ENCODE peak calls at places on chromosome 6, in seven cellular contexts. H, U, J, S, I, D and G are unnamed samples.

GRCh38 chr6:56764081-56764566 is 121.4 kb upstream of the DST start:
- DNase-seq in S (no peak), I (peak; percentile 76), H (no peak), U (no peak), J (peak; percentile 69), D (no peak), G (no peak)

GRCh38 chr6:56314683-56315523 is 67.5 kb upstream of the COL21A1 start:
- DNase-seq in I (peak; percentile 80), H (no peak), D (no peak), U (no peak), S (no peak), J (peak; percentile 62), G (no peak)

GRCh38 chr6:147724454-147724853 is 216.0 kb downstream of the SAMD5 start:
- DNase-seq in U (no peak), I (peak; percentile 65), H (no peak), D (no peak), S (no peak), J (no peak), G (no peak)

GRCh38 chr6:21856096-21856825 is 262.7 kb downstream of the SOX4 start:
- DNase-seq in D (no peak), J (no peak), I (no peak), U (no peak), S (no peak), H (no peak), G (no peak)

GRCh38 chr6:56837322-56837894 is 117.5 kb upstream of the BEND6 start:
- DNase-seq in I (no peak), J (no peak), U (no peak), D (no peak), S (no peak), H (no peak), G (no peak)

GRCh38 chr6:34378470-34378869 is 14.0 kb downstream of the NUDT3 start:
- DNase-seq in J (no peak), S (no peak), I (no peak), U (no peak), H (no peak), D (no peak), G (no peak)

GRCh38 chr6:107728564-107728897 is 95.6 kb downstream of the SCML4 start:
- DNase-seq in J (no peak), H (no peak), U (no peak), D (no peak), S (no peak), I (peak; percentile 35), G (no peak)

GRCh38 chr6:34530753-34531365 is 25.3 kb downstream of the SPDEF start:
- DNase-seq in H (peak; percentile 14), D (no peak), I (no peak), S (no peak), U (no peak), J (no peak), G (no peak)

GRCh38 chr6:137738197-137738596 is 128.9 kb upstream of the TNFAIP3 start:
- DNase-seq in S (no peak), H (no peak), I (no peak), D (no peak), U (no peak), J (no peak), G (no peak)

GRCh38 chr6:37205997-37206340 is 36.0 kb downstream of the PIM1 start:
- DNase-seq in J (no peak), H (no peak), S (no peak), U (no peak), D (no peak), I (no peak), G (no peak)

GRCh38 chr6:139597781-139598368 is 223.4 kb upstream of the CITED2 start:
- DNase-seq in H (peak; percentile 72), J (peak; percentile 27), D (peak; percentile 59), I (peak; percentile 51), U (peak; percentile 77), S (peak; percentile 81), G (peak; percentile 59)

GRCh38 chr6:107784669-107785068 is 39.4 kb downstream of the SCML4 start:
- DNase-seq in I (peak; percentile 31), D (no peak), H (no peak), S (no peak), J (no peak), U (no peak), G (no peak)

GRCh38 chr6:136921521-136921935 is 573 bp upstream of the SLC35D3 start:
- DNase-seq in I (no peak), D (peak; percentile 14), H (no peak), S (peak; percentile 25), U (peak; percentile 18), J (no peak), G (no peak)

GRCh38 chr6:138997136-138997535 is 9.1 kb upstream of the REPS1 start:
- DNase-seq in H (no peak), J (no peak), S (no peak), U (no peak), I (no peak), D (no peak), G (no peak)

GRCh38 chr6:145241039-145241438 is 494.3 kb downstream of the EPM2A start:
- DNase-seq in H (no peak), U (no peak), I (no peak), D (no peak), J (no peak), S (no peak), G (no peak)

GRCh38 chr6:98463038-98463437 is 371.3 kb upstream of the POU3F2 start:
- DNase-seq in U (no peak), J (no peak), H (no peak), S (no peak), I (no peak), D (no peak), G (no peak)

GRCh38 chr6:145036848-145037567 is 698.3 kb downstream of the EPM2A start:
- DNase-seq in J (peak; percentile 32), I (no peak), S (no peak), D (no peak), U (no peak), H (peak; percentile 28), G (no peak)

DNA sequence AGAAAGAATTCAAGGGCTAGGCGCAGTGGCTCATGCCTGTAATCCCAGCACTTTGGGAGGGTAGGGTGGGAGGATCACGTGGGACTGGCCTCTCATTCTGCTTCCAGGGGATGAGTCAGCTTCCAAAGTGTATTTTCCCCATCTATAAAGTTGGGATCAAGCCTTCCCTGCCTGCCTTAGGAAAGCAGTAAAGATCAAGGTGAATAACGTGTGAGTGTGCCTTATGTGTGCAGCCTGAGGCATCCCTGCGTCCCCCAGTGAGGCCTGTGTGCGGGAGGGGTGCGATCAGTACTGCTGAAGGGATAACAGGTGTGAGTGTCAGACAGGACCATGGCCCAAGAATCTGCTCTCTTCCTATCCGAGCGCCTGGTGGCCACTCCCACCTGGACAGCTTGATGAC is 26.8 kb downstream of the TMEM181 start:
- DNase-seq in D (no peak), S (no peak), I (no peak), U (no peak), H (no peak), J (no peak), G (no peak)
- H3K36me3 ChIP-seq in D (peaks cover 99% of the 10 kb centered on the region), S (no peaks in the 10 kb centered on the region), I (peaks cover 76% of the 10 kb centered on the region), U (peaks cover 8% of the 10 kb centered on the region), H (peaks cover 62% of the 10 kb centered on the region), J (peaks cover 47% of the 10 kb centered on the region), G (peaks cover 17% of the 10 kb centered on the region)

GRCh38 chr6:42320762-42321161 is 103.1 kb upstream of the MRPS10 start:
- DNase-seq in U (no peak), I (no peak), S (no peak), J (no peak), H (no peak), D (no peak), G (no peak)

GRCh38 chr6:42318485-42318884 is 100.8 kb upstream of the MRPS10 start:
- DNase-seq in H (no peak), J (no peak), I (no peak), D (no peak), U (no peak), S (no peak), G (no peak)

GRCh38 chr6:42326248-42326647 is 108.6 kb upstream of the MRPS10 start:
- DNase-seq in I (no peak), D (no peak), H (no peak), S (no peak), J (no peak), U (no peak), G (no peak)

GRCh38 chr6:42321976-42322375 is 104.3 kb upstream of the MRPS10 start:
- DNase-seq in I (no peak), S (no peak), D (no peak), H (no peak), J (no peak), U (no peak), G (no peak)

DNA sequence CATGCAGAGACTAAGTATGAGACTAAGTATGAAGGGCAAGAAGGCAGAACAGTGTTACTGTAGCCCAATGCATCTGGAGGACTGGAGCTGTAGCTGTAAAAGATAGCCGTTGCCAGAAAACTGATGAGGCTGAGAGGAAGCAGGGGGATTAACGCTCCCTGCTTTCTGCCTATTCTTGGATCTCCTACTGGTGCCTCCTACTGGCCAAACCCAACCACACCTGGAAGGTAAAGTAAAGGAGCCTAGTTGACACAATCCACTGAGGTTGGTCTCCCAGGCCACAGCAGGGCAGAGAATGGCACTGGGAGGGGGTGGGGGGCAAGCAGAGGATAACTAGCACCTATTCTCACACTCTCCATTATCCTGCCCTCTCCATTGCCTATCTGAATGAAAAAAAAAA is 105.0 kb upstream of the MRPS10 start:
- DNase-seq in U (no peak), S (no peak), D (no peak), I (peak; percentile 88), J (no peak), H (no peak), G (no peak)
- TF ChIP-seq CTCF in U (no peak), S (no peak), D (no peak), I (peak; percentile 80), J (no peak), H (no peak), G (no peak)

GRCh38 chr6:5110246-5110645 is 25.1 kb downstream of the PPP1R3G start:
- DNase-seq in S (no peak), D (no peak), J (no peak), H (no peak), U (no peak), I (no peak), G (no peak)

GRCh38 chr6:5111626-5112025 is 26.5 kb downstream of the PPP1R3G start:
- DNase-seq in D (no peak), I (no peak), U (no peak), S (no peak), J (no peak), H (no peak), G (no peak)

GRCh38 chr6:5109436-5109835 is 24.3 kb downstream of the PPP1R3G start:
- DNase-seq in D (no peak), J (no peak), S (no peak), H (no peak), U (no peak), I (no peak), G (no peak)

GRCh38 chr6:5113096-5113495 is 28.0 kb downstream of the PPP1R3G start:
- DNase-seq in S (no peak), I (no peak), D (no peak), H (no peak), U (no peak), J (no peak), G (no peak)

GRCh38 chr6:5112065-5112799 is 27.1 kb downstream of the PPP1R3G start:
- DNase-seq in H (no peak), S (no peak), U (no peak), J (peak; percentile 31), I (no peak), D (no peak), G (no peak)
- H3K27ac ChIP-seq in H (no peak overlapping the region), S (no peak overlapping the region), U (no peak overlapping the region), J (no peak overlapping the region), I (no peak overlapping the region), D (no peak overlapping the region), G (no peak overlapping the region)

DNA sequence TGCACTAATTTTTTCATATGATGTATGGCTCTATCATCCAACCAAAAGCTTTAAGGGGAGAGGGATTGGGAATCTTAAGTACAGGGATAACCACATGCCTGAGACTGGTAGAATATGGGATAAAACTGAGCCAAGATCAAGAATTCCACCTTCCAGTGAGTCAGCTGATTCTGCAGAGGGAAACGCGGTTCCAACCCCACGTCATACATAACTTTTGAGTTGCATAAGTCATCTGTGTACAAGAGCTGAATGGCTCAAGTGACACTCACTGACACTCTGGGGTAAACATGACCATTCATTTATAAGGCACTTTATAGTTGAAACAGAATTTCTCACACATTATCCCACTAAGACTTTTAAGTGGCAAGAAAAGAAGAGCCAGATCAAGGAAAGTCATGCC is 16.4 kb downstream of the TRIM27 start:
- DNase-seq in J (no peak), S (no peak), I (no peak), D (no peak), H (no peak), U (no peak), G (peak; percentile 65)
- H3K36me3 ChIP-seq in J (peaks cover 89% of the 10 kb centered on the region), S (no peaks in the 10 kb centered on the region), I (peaks cover 95% of the 10 kb centered on the region), D (peaks cover 100% of the 10 kb centered on the region), H (peaks cover 95% of the 10 kb centered on the region), U (peaks cover 34% of the 10 kb centered on the region), G (peaks cover 74% of the 10 kb centered on the region)